ENCODE peak calls at places on chromosomes 16 and 17, in six cellular contexts. Y, I, J, T, O and B are unnamed samples.

GRCh38 chr16:9428355-9429005 is 337.0 kb downstream of the HAPSTR1 start:
- DNase-seq in Y (no peak), I (no peak), J (no peak), T (no peak), O (no peak), B (no peak)

GRCh38 chr17:35022536-35023063 is 40.9 kb downstream of the RFFL start:
- DNase-seq in Y (peak; percentile 36), I (peak; percentile 62), J (peak; percentile 87), T (peak; percentile 72), O (no peak), B (peak; percentile 80)

GRCh38 chr16:20331635-20332034 is 4.3 kb upstream of the GP2 start:
- DNase-seq in Y (no peak), I (no peak), J (no peak), T (no peak), O (no peak), B (no peak)

GRCh38 chr17:38434178-38434665 is 6.0 kb downstream of the ARHGAP23 start:
- DNase-seq in Y (no peak), I (no peak), J (no peak), T (no peak), O (no peak), B (no peak)

GRCh38 chr17:69858460-69858859 is 216.6 kb upstream of the KCNJ16 start:
- DNase-seq in Y (no peak), I (no peak), J (no peak), T (no peak), O (no peak), B (no peak)

GRCh38 chr16:74724820-74725549 is 24.3 kb upstream of the MLKL start:
- DNase-seq in Y (no peak), I (no peak), J (no peak), T (peak; percentile 68), O (no peak), B (no peak)

GRCh38 chr17:81200695-81201580 is 21.8 kb downstream of the CEP131 start:
- DNase-seq in Y (no peak), I (no peak), J (peak; percentile 49), T (peak; percentile 78), O (peak; percentile 54), B (peak; percentile 77)

GRCh38 chr17:54405826-54406225 is 494.8 kb upstream of the TOM1L1 start:
- DNase-seq in Y (no peak), I (no peak), J (no peak), T (no peak), O (no peak), B (no peak)

GRCh38 chr17:14882131-14882530 is 383.0 kb downstream of the PMP22 start:
- DNase-seq in Y (no peak), I (no peak), J (no peak), T (no peak), O (no peak), B (no peak)

GRCh38 chr16:53768167-53768566 is 64.2 kb downstream of the FTO start:
- DNase-seq in Y (no peak), I (no peak), J (no peak), T (no peak), O (no peak), B (no peak)

GRCh38 chr16:30711712-30712111 is 12.7 kb downstream of the SRCAP start:
- DNase-seq in Y (no peak), I (no peak), J (no peak), T (no peak), O (no peak), B (no peak)

GRCh38 chr17:10149573-10150399 is 48.6 kb downstream of the GAS7 start:
- DNase-seq in Y (no peak), I (peak; percentile 19), J (no peak), T (no peak), O (no peak), B (no peak)